ENCODE peak calls at places on chromosomes 4 and X, in six cellular contexts. U, H, N, O, I and D are unnamed samples.

GRCh38 chr4:148926861-148927260 is 484.6 kb upstream of the NR3C2 start:
- DNase-seq in U (peak), H (no peak), N (no peak), O (no peak), I (no peak), D (no peak)

GRCh38 chrX:16023790-16024734 is 99.3 kb upstream of the GRPR start:
- DNase-seq in U (no peak), H (no peak), N (no peak), O (no peak), I (no peak), D (no peak)

GRCh38 chrX:13223868-13224555 is 95.8 kb downstream of the ATXN3L start:
- DNase-seq in U (peak), H (no peak), N (no peak), O (no peak), I (no peak), D (no peak)

GRCh38 chr4:80266902-80267380 is 477 bp downstream of the FGF5 start:
- DNase-seq in U (no peak), H (no peak), N (peak), O (no peak), I (no peak), D (no peak)

GRCh38 chr4:75107703-75108612 is 175.0 kb downstream of the PARM1 start:
- DNase-seq in U (no peak), H (no peak), N (no peak), O (no peak), I (no peak), D (no peak)

GRCh38 chrX:31132803-31133202 is 61.0 kb upstream of the FTHL17 start:
- DNase-seq in U (no peak), H (no peak), N (no peak), O (no peak), I (no peak), D (no peak)

GRCh38 chr4:99863804-99864203 is 30.4 kb downstream of the LAMTOR3 start:
- DNase-seq in U (no peak), H (no peak), N (no peak), O (no peak), I (no peak), D (no peak)

GRCh38 chr4:158016511-158016910 is 156.3 kb downstream of the GASK1B start:
- DNase-seq in U (no peak), H (no peak), N (no peak), O (no peak), I (no peak), D (no peak)

GRCh38 chr4:147361726-147362125 is 119.2 kb upstream of the EDNRA start:
- DNase-seq in U (peak), H (peak), N (no peak), O (no peak), I (no peak), D (no peak)

GRCh38 chr4:172245493-172245892 is 432.3 kb downstream of the GALNTL6 start:
- DNase-seq in U (no peak), H (no peak), N (no peak), O (no peak), I (no peak), D (no peak)

GRCh38 chr4:53861856-53862610 is 202.4 kb downstream of the CHIC2 start:
- DNase-seq in U (no peak), H (no peak), N (peak), O (no peak), I (no peak), D (no peak)

GRCh38 chr4:134470544-134470943 is 269.0 kb upstream of the PABPC4L start:
- DNase-seq in U (peak), H (no peak), N (peak), O (no peak), I (peak), D (no peak)

GRCh38 chr4:56803473-56803872 is 18.0 kb downstream of the SPINK2 start:
- DNase-seq in U (peak), H (no peak), N (peak), O (no peak), I (no peak), D (no peak)

GRCh38 chr4:2334826-2335728 is 73.2 kb upstream of the MXD4 start:
- DNase-seq in U (no peak), H (no peak), N (no peak), O (no peak), I (peak), D (no peak)

GRCh38 chr4:107757860-107758476 is 37.9 kb upstream of the PAPSS1 start:
- DNase-seq in U (no peak), H (no peak), N (peak), O (no peak), I (no peak), D (no peak)

GRCh38 chr4:113145519-113146291 is 96.3 kb downstream of the ANK2 start:
- DNase-seq in U (no peak), H (peak), N (no peak), O (no peak), I (peak), D (no peak)

GRCh38 chr4:76058302-76058701 is 16.2 kb upstream of the ART3 start:
- DNase-seq in U (no peak), H (no peak), N (no peak), O (no peak), I (no peak), D (no peak)